ENCODE peak calls at places on chromosomes 3 and 15, in eight cellular contexts. M is OCI-LY7, K is GM23248, H is GM23338, W is neural progenitor cell, O is PC-3, E is SK-N-SH, P is HCT116. Y is an unnamed sample. For H3K4me1, the result is how much of the 10 kb centered on the place peaks cover.

GRCh38 chr3:149247929-149248691 is 26.5 kb upstream of the CP start:
- DNase-seq in M (peak), K (peak), H (peak), W (no peak), O (peak), E (no peak), P (no peak), Y (no peak)

GRCh38 chr15:76169013-76169412 is 109.2 kb downstream of the TMEM266 start:
- DNase-seq in M (peak), K (peak), H (peak), W (no peak), O (no peak), E (no peak), P (no peak), Y (no peak)

GRCh38 chr3:124407260-124407659 is 323.0 kb upstream of the UMPS start:
- DNase-seq in M (no peak), K (no peak), H (no peak), W (no peak), O (peak), E (no peak), P (no peak), Y (no peak)

GRCh38 chr3:195240171-195240701 is 30.7 kb downstream of the XXYLT1 start:
- DNase-seq in M (no peak), K (no peak), H (no peak), W (no peak), O (no peak), E (no peak), P (no peak), Y (no peak)

GRCh38 chr3:45774581-45775505 is 21.5 kb downstream of the SLC6A20 start:
- DNase-seq in M (no peak), K (no peak), H (no peak), W (no peak), O (no peak), E (no peak), P (no peak), Y (no peak)

GRCh38 chr15:28901987-28902745 is 16.4 kb downstream of the APBA2 start:
- DNase-seq in M (no peak), K (no peak), H (peak), W (peak), O (no peak), E (no peak), P (no peak), Y (no peak)

GRCh38 chr15:50943623-50944022 is 35.1 kb downstream of the AP4E1 start:
- DNase-seq in M (no peak), K (peak), H (no peak), W (no peak), O (no peak), E (no peak), P (no peak), Y (no peak)

GRCh38 chr3:192901435-192901834 is 16.2 kb downstream of the MB21D2 start:
- DNase-seq in M (no peak), K (peak), H (no peak), W (no peak), O (peak), E (no peak), P (no peak), Y (no peak)

GRCh38 chr3:85960793-85961192 is 1002.0 kb downstream of the CADM2 start:
- DNase-seq in M (no peak), K (no peak), H (no peak), W (no peak), O (no peak), E (no peak), P (no peak), Y (no peak)

GRCh38 chr3:54631507-54632280 is 296.2 kb downstream of the LRTM1 start:
- DNase-seq in M (no peak), K (no peak), H (no peak), W (no peak), O (no peak), E (no peak), P (no peak), Y (no peak)

GRCh38 chr15:87752250-87752951 is 504.1 kb downstream of the NTRK3 start:
- DNase-seq in M (no peak), K (peak), H (no peak), W (no peak), O (peak), E (no peak), P (no peak), Y (no peak)

GRCh38 chr15:64774556-64775523 is 549 bp downstream of the RBPMS2 start:
- DNase-seq in M (no peak), K (peak), H (peak), W (peak), O (no peak), E (peak), P (no peak), Y (peak)

GRCh38 chr3:53254190-53254809 is 1.5 kb downstream of the TKT start:
- DNase-seq in M (peak), K (peak), H (no peak), W (no peak), O (peak), E (no peak), P (no peak), Y (peak)

GRCh38 chr3:141863497-141863896 is 12.9 kb upstream of the ATP1B3 start:
- DNase-seq in M (no peak), K (peak), H (no peak), W (no peak), O (no peak), E (no peak), P (no peak), Y (no peak)

GRCh38 chr3:194777729-194778128 is 92.0 kb downstream of the FAM43A start:
- DNase-seq in M (peak), K (no peak), H (peak), W (peak), O (no peak), E (no peak), P (no peak), Y (no peak)

GRCh38 chr3:49019941-49020334 is 1.6 kb upstream of the DALRD3 start:
- DNase-seq in M (no peak), K (peak), H (no peak), W (no peak), O (peak), E (no peak), P (no peak), Y (no peak)

GRCh38 chr3:42122261-42123011 is 31.3 kb downstream of the TRAK1 start:
- DNase-seq in M (no peak), K (peak), H (no peak), W (no peak), O (no peak), E (no peak), P (no peak), Y (no peak)
- H3K4me1 ChIP-seq in M (half or more), K (under half), H (under half), W (under half), O (under half), E (under half), P (under half), Y (under half)

DNA sequence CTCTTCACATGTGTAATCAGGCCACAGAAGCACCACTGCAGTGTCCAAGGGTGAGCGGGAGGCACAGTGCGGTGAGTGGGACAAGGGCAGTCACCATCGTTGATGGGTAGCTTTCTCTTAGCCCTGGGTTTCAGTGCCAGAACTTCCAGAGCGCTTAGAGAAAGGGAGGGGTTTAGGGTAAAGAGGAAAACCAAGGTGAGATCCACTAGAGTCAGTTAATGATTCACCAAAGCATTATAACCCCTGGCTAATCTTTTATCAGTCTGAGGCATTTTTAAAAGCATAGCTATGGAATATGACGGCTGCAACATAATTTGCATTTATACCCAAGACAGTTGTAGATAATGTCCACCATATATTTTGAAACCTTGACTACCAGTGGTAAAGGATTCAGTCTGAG is 94.8 kb downstream of the SHQ1 start:
- DNase-seq in M (no peak), K (no peak), H (no peak), W (no peak), O (no peak), E (no peak), P (no peak), Y (peak)
- TF ChIP-seq EZH2phosphoT487 in M (no peak), K (no peak), H (no peak), W (no peak), O (no peak), E (no peak), P (no peak), Y (no peak)

GRCh38 chr3:117630469-117630868 is 920.9 kb downstream of the TUSC7 start:
- DNase-seq in M (no peak), K (peak), H (no peak), W (no peak), O (no peak), E (no peak), P (no peak), Y (no peak)

GRCh38 chr3:117626577-117626976 is 917.0 kb downstream of the TUSC7 start:
- DNase-seq in M (no peak), K (no peak), H (peak), W (no peak), O (no peak), E (no peak), P (no peak), Y (no peak)

GRCh38 chr3:117629505-117629904 is 919.9 kb downstream of the TUSC7 start:
- DNase-seq in M (no peak), K (no peak), H (no peak), W (no peak), O (no peak), E (peak), P (no peak), Y (no peak)

GRCh38 chr3:117630885-117631284 is 921.3 kb downstream of the TUSC7 start:
- DNase-seq in M (no peak), K (no peak), H (no peak), W (no peak), O (no peak), E (no peak), P (no peak), Y (no peak)

DNA sequence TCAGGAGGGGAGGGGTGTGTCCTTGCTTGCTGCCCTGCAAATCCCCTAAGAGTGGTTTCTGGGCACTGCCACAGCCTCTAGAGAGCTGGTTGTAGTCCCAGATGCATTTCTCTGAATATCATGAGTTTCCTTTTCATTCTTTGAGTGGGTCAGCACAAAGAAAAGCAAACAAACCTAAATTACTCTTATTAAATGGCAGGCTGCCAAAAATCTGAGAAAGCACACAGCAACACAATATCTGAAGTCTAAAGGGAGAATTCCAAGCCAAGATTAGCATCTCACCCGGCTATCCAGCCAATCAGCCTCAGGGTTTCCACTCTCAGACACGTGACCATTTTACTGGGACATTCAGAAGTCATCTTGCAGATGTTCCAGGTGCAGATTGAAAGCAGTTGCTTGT is 919.3 kb downstream of the TUSC7 start:
- DNase-seq in M (peak), K (peak), H (no peak), W (no peak), O (peak), E (peak), P (no peak), Y (peak)
- H3K4me1 ChIP-seq in M (under half), K (under half), H (under half), W (under half), O (under half), E (under half), P (under half), Y (under half)

GRCh38 chr15:94066811-94067210 is 164.6 kb upstream of the MCTP2 start:
- DNase-seq in M (no peak), K (no peak), H (no peak), W (no peak), O (no peak), E (no peak), P (no peak), Y (no peak)

GRCh38 chr15:94070341-94071275 is 160.8 kb upstream of the MCTP2 start:
- DNase-seq in M (no peak), K (peak), H (peak), W (peak), O (peak), E (no peak), P (no peak), Y (peak)

GRCh38 chr15:94064676-94065313 is 166.6 kb upstream of the MCTP2 start:
- DNase-seq in M (no peak), K (no peak), H (no peak), W (no peak), O (no peak), E (no peak), P (no peak), Y (no peak)

GRCh38 chr15:94066046-94066445 is 165.3 kb upstream of the MCTP2 start:
- DNase-seq in M (no peak), K (no peak), H (no peak), W (no peak), O (no peak), E (no peak), P (no peak), Y (no peak)

GRCh38 chr15:94069834-94070233 is 161.5 kb upstream of the MCTP2 start:
- DNase-seq in M (no peak), K (no peak), H (no peak), W (no peak), O (no peak), E (no peak), P (no peak), Y (no peak)
- TF ChIP-seq EZH2phosphoT487 in M (no peak), K (no peak), H (no peak), W (no peak), O (no peak), E (no peak), P (no peak), Y (no peak)

GRCh38 chr15:74430510-74430951 is 3.2 kb downstream of the SEMA7A start:
- DNase-seq in M (no peak), K (peak), H (no peak), W (no peak), O (no peak), E (no peak), P (no peak), Y (no peak)
- H3K4me1 ChIP-seq in M (under half), K (under half), H (under half), W (under half), O (under half), E (under half), P (half or more), Y (under half)

DNA sequence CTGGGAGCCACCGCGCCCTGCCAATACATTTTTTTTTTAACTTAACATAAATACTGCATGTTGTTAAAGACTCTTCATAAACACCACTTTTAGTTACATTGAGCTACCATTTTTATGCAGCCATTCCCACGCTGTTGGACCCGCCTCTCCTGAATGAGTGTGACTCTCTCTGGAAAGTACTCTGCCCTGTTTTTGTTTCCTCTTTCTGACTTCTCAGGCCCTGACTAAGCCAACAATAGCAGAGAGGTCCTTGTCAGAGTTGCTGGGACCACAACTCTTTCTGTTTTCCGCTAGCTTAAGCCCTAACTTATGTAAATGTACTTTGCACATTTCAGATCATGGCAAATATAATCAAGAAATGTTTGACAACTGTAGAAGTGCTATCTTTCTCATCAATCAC is 35.3 kb downstream of the PARP15 start:
- DNase-seq in M (no peak), K (no peak), H (no peak), W (no peak), O (no peak), E (no peak), P (no peak), Y (no peak)
- TF ChIP-seq EZH2phosphoT487 in M (no peak), K (no peak), H (no peak), W (no peak), O (no peak), E (no peak), P (no peak), Y (no peak)

GRCh38 chr15:41836072-41836471 is 2.6 kb upstream of the PLA2G4B start:
- DNase-seq in M (no peak), K (no peak), H (no peak), W (no peak), O (no peak), E (no peak), P (no peak), Y (no peak)
- H3K4me1 ChIP-seq in M (under half), K (under half), H (under half), W (under half), O (under half), E (under half), P (under half), Y (under half)

DNA sequence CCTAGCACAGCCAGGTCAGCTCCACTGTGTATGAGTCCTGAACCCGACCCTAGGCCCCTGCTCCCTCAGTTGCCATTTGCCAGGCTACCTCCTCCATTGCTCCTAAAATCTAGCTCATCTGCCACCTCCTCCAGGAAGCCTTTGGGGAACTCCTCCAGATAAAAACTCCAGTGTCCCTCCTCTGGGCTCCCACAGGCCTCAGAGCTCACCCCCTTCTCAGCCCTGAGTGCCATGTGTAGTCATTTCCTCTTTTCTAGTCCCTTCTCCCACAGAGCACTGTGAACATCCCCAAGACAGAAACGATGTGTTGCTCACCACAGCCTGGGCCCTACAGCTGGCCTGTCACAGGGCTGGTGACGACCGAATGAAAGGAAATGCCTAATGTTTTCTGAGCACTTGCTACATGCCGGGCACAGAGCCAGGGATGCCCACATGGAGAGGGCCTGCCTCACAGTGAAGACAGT is 61.0 kb downstream of the IQSEC1 start:
- DNase-seq in M (peak), K (peak), H (no peak), W (no peak), O (no peak), E (no peak), P (no peak), Y (no peak)
- TF ChIP-seq EZH2phosphoT487 in M (no peak), K (no peak), H (no peak), W (no peak), O (no peak), E (no peak), P (no peak), Y (no peak)

GRCh38 chr3:30643763-30644462 is 37.5 kb downstream of the TGFBR2 start:
- DNase-seq in M (peak), K (no peak), H (no peak), W (no peak), O (no peak), E (no peak), P (no peak), Y (no peak)

GRCh38 chr3:30646961-30647752 is 40.8 kb downstream of the TGFBR2 start:
- DNase-seq in M (no peak), K (no peak), H (no peak), W (no peak), O (no peak), E (no peak), P (no peak), Y (no peak)

GRCh38 chr3:30646181-30646876 is 39.9 kb downstream of the TGFBR2 start:
- DNase-seq in M (no peak), K (peak), H (no peak), W (no peak), O (no peak), E (no peak), P (no peak), Y (no peak)

GRCh38 chr3:30644615-30645014 is 38.2 kb downstream of the TGFBR2 start:
- DNase-seq in M (peak), K (peak), H (no peak), W (no peak), O (peak), E (no peak), P (no peak), Y (no peak)

GRCh38 chr3:30645077-30645476 is 38.7 kb downstream of the TGFBR2 start:
- DNase-seq in M (no peak), K (no peak), H (no peak), W (no peak), O (no peak), E (no peak), P (no peak), Y (no peak)
- H3K4me1 ChIP-seq in M (half or more), K (under half), H (under half), W (under half), O (under half), E (under half), P (under half), Y (under half)